ENCODE peak calls at places on chromosomes 5 and 9, in eight cellular contexts. One of them, this sample, is unnamed.

GRCh38 chr9:128118971-128119665 is 8.4 kb downstream of the PTGES2 start:
- DNase-seq in astrocyte of the spinal cord: no peak
- DNase-seq in WERI-Rb-1: no peak
- DNase-seq in pancreas: peak
- DNase-seq in bronchial epithelial cell: no peak
- DNase-seq in mucosa of descending colon: no peak
- DNase-seq in choroid plexus epithelial cell: no peak
- DNase-seq in fibroblast of mammary gland: no peak
- DNase-seq in this sample: no peak

GRCh38 chr5:1663186-1663585 is 136.5 kb downstream of the MRPL36 start:
- DNase-seq in astrocyte of the spinal cord: no peak
- DNase-seq in WERI-Rb-1: no peak
- DNase-seq in pancreas: no peak
- DNase-seq in bronchial epithelial cell: no peak
- DNase-seq in mucosa of descending colon: no peak
- DNase-seq in choroid plexus epithelial cell: no peak
- DNase-seq in fibroblast of mammary gland: no peak
- DNase-seq in this sample: no peak

GRCh38 chr9:127833555-127833954 is 20.9 kb downstream of the ENG start:
- DNase-seq in astrocyte of the spinal cord: no peak
- DNase-seq in WERI-Rb-1: no peak
- DNase-seq in pancreas: no peak
- DNase-seq in bronchial epithelial cell: no peak
- DNase-seq in mucosa of descending colon: no peak
- DNase-seq in choroid plexus epithelial cell: no peak
- DNase-seq in fibroblast of mammary gland: peak
- DNase-seq in this sample: no peak

GRCh38 chr5:5540065-5540464 is 117.6 kb downstream of the ICE1 start:
- DNase-seq in astrocyte of the spinal cord: no peak
- DNase-seq in WERI-Rb-1: no peak
- DNase-seq in pancreas: no peak
- DNase-seq in bronchial epithelial cell: no peak
- DNase-seq in mucosa of descending colon: no peak
- DNase-seq in choroid plexus epithelial cell: no peak
- DNase-seq in fibroblast of mammary gland: no peak
- DNase-seq in this sample: no peak

GRCh38 chr5:155128786-155129512 is 115.4 kb downstream of the KIF4B start:
- DNase-seq in astrocyte of the spinal cord: no peak
- DNase-seq in WERI-Rb-1: no peak
- DNase-seq in pancreas: no peak
- DNase-seq in bronchial epithelial cell: no peak
- DNase-seq in mucosa of descending colon: no peak
- DNase-seq in choroid plexus epithelial cell: no peak
- DNase-seq in fibroblast of mammary gland: peak
- DNase-seq in this sample: no peak

GRCh38 chr5:3394877-3395599 is 200.6 kb upstream of the IRX1 start:
- DNase-seq in astrocyte of the spinal cord: no peak
- DNase-seq in WERI-Rb-1: peak
- DNase-seq in pancreas: no peak
- DNase-seq in bronchial epithelial cell: no peak
- DNase-seq in mucosa of descending colon: no peak
- DNase-seq in choroid plexus epithelial cell: no peak
- DNase-seq in fibroblast of mammary gland: no peak
- DNase-seq in this sample: no peak

GRCh38 chr5:73528248-73528647 is 30.0 kb downstream of the BTF3 start:
- DNase-seq in astrocyte of the spinal cord: no peak
- DNase-seq in WERI-Rb-1: no peak
- DNase-seq in pancreas: no peak
- DNase-seq in bronchial epithelial cell: no peak
- DNase-seq in mucosa of descending colon: no peak
- DNase-seq in choroid plexus epithelial cell: no peak
- DNase-seq in fibroblast of mammary gland: no peak
- DNase-seq in this sample: no peak

GRCh38 chr5:79973511-79973910 is 17.6 kb downstream of the MTX3 start:
- DNase-seq in astrocyte of the spinal cord: no peak
- DNase-seq in WERI-Rb-1: peak
- DNase-seq in pancreas: no peak
- DNase-seq in bronchial epithelial cell: no peak
- DNase-seq in mucosa of descending colon: no peak
- DNase-seq in choroid plexus epithelial cell: no peak
- DNase-seq in fibroblast of mammary gland: peak
- DNase-seq in this sample: no peak

GRCh38 chr9:76521244-76521673 is 62.3 kb downstream of the GCNT1 start:
- DNase-seq in astrocyte of the spinal cord: no peak
- DNase-seq in WERI-Rb-1: no peak
- DNase-seq in pancreas: no peak
- DNase-seq in bronchial epithelial cell: peak
- DNase-seq in mucosa of descending colon: no peak
- DNase-seq in choroid plexus epithelial cell: no peak
- DNase-seq in fibroblast of mammary gland: no peak
- DNase-seq in this sample: no peak

GRCh38 chr5:174726916-174727793 is 2.8 kb downstream of the MSX2 start:
- DNase-seq in astrocyte of the spinal cord: no peak
- DNase-seq in WERI-Rb-1: no peak
- DNase-seq in pancreas: no peak
- DNase-seq in bronchial epithelial cell: no peak
- DNase-seq in mucosa of descending colon: no peak
- DNase-seq in choroid plexus epithelial cell: no peak
- DNase-seq in fibroblast of mammary gland: no peak
- DNase-seq in this sample: no peak
- H3K4me3 ChIP-seq in astrocyte of the spinal cord: no peak
- H3K4me3 ChIP-seq in WERI-Rb-1: no peak
- H3K4me3 ChIP-seq in pancreas: no peak
- H3K4me3 ChIP-seq in bronchial epithelial cell: no peak
- H3K4me3 ChIP-seq in mucosa of descending colon: no peak
- H3K4me3 ChIP-seq in choroid plexus epithelial cell: no peak
- H3K4me3 ChIP-seq in fibroblast of mammary gland: no peak
- H3K4me3 ChIP-seq in this sample: no peak

GRCh38 chr5:179834120-179834519 is 13.4 kb downstream of the SQSTM1 start:
- DNase-seq in astrocyte of the spinal cord: no peak
- DNase-seq in WERI-Rb-1: no peak
- DNase-seq in pancreas: no peak
- DNase-seq in bronchial epithelial cell: no peak
- DNase-seq in mucosa of descending colon: no peak
- DNase-seq in choroid plexus epithelial cell: peak
- DNase-seq in fibroblast of mammary gland: no peak
- DNase-seq in this sample: no peak

GRCh38 chr5:179832039-179832745 is 11.5 kb downstream of the SQSTM1 start:
- DNase-seq in astrocyte of the spinal cord: no peak
- DNase-seq in WERI-Rb-1: no peak
- DNase-seq in pancreas: no peak
- DNase-seq in bronchial epithelial cell: no peak
- DNase-seq in mucosa of descending colon: no peak
- DNase-seq in choroid plexus epithelial cell: peak
- DNase-seq in fibroblast of mammary gland: no peak
- DNase-seq in this sample: no peak

GRCh38 chr5:179836225-179837019 is 15.7 kb downstream of the SQSTM1 start:
- DNase-seq in astrocyte of the spinal cord: peak
- DNase-seq in WERI-Rb-1: no peak
- DNase-seq in pancreas: no peak
- DNase-seq in bronchial epithelial cell: no peak
- DNase-seq in mucosa of descending colon: no peak
- DNase-seq in choroid plexus epithelial cell: peak
- DNase-seq in fibroblast of mammary gland: peak
- DNase-seq in this sample: no peak

GRCh38 chr5:179833709-179834070 is 13.0 kb downstream of the SQSTM1 start:
- DNase-seq in astrocyte of the spinal cord: no peak
- DNase-seq in WERI-Rb-1: no peak
- DNase-seq in pancreas: no peak
- DNase-seq in bronchial epithelial cell: no peak
- DNase-seq in mucosa of descending colon: no peak
- DNase-seq in choroid plexus epithelial cell: peak
- DNase-seq in fibroblast of mammary gland: no peak
- DNase-seq in this sample: no peak

DNA sequence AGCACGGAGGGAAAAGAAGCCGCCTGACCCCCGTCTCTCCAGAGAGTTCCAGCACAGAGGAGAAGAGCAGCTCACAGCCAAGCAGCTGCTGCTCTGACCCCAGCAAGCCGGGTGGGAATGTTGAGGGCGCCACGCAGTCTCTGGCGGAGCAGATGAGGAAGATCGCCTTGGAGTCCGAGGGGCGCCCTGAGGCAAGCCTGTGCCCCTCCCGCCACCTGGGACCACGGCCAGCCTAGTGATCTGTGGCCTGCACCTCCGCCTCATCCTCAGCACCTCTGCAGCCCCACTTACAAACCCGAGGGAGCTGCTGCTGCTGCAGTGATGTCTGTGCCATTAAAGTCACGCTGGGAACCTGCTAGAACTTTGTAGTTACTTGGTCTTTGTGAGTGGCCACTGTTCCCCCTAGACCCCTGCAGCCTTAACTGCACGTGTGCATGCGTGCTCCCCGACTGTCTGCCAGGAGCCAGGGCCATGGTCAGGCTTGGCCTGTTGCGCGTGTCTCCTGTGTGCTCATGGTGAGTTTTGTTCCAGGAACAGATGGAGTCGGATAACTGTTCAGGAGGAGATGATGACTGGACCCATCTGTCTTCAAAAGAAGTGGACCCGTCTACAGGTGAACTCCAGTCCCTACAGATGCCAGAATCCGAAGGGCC is 12.5 kb downstream of the SQSTM1 start:
- DNase-seq in astrocyte of the spinal cord: no peak
- DNase-seq in WERI-Rb-1: no peak
- DNase-seq in pancreas: no peak
- DNase-seq in bronchial epithelial cell: no peak
- DNase-seq in mucosa of descending colon: no peak
- DNase-seq in choroid plexus epithelial cell: peak
- DNase-seq in fibroblast of mammary gland: no peak
- DNase-seq in this sample: no peak
- H3K4me3 ChIP-seq in astrocyte of the spinal cord: no peak
- H3K4me3 ChIP-seq in WERI-Rb-1: no peak
- H3K4me3 ChIP-seq in pancreas: no peak
- H3K4me3 ChIP-seq in bronchial epithelial cell: no peak
- H3K4me3 ChIP-seq in mucosa of descending colon: no peak
- H3K4me3 ChIP-seq in choroid plexus epithelial cell: no peak
- H3K4me3 ChIP-seq in fibroblast of mammary gland: no peak
- H3K4me3 ChIP-seq in this sample: no peak

GRCh38 chr5:98907951-98908350 is 20.9 kb downstream of the CHD1 start:
- DNase-seq in astrocyte of the spinal cord: no peak
- DNase-seq in WERI-Rb-1: no peak
- DNase-seq in pancreas: no peak
- DNase-seq in bronchial epithelial cell: no peak
- DNase-seq in mucosa of descending colon: no peak
- DNase-seq in choroid plexus epithelial cell: no peak
- DNase-seq in fibroblast of mammary gland: no peak
- DNase-seq in this sample: no peak
- H3K4me3 ChIP-seq in astrocyte of the spinal cord: no peak
- H3K4me3 ChIP-seq in WERI-Rb-1: no peak
- H3K4me3 ChIP-seq in pancreas: no peak
- H3K4me3 ChIP-seq in bronchial epithelial cell: no peak
- H3K4me3 ChIP-seq in mucosa of descending colon: no peak
- H3K4me3 ChIP-seq in choroid plexus epithelial cell: no peak
- H3K4me3 ChIP-seq in fibroblast of mammary gland: no peak
- H3K4me3 ChIP-seq in this sample: no peak

GRCh38 chr5:67095346-67095871 is 101.2 kb downstream of the CD180 start:
- DNase-seq in astrocyte of the spinal cord: peak
- DNase-seq in WERI-Rb-1: no peak
- DNase-seq in pancreas: no peak
- DNase-seq in bronchial epithelial cell: peak
- DNase-seq in mucosa of descending colon: peak
- DNase-seq in choroid plexus epithelial cell: peak
- DNase-seq in fibroblast of mammary gland: peak
- DNase-seq in this sample: peak
- H3K4me3 ChIP-seq in astrocyte of the spinal cord: no peak
- H3K4me3 ChIP-seq in WERI-Rb-1: no peak
- H3K4me3 ChIP-seq in pancreas: no peak
- H3K4me3 ChIP-seq in bronchial epithelial cell: no peak
- H3K4me3 ChIP-seq in mucosa of descending colon: no peak
- H3K4me3 ChIP-seq in choroid plexus epithelial cell: no peak
- H3K4me3 ChIP-seq in fibroblast of mammary gland: no peak
- H3K4me3 ChIP-seq in this sample: no peak

GRCh38 chr9:36401897-36402480 is 1.9 kb upstream of the RNF38 start:
- DNase-seq in astrocyte of the spinal cord: no peak
- DNase-seq in WERI-Rb-1: no peak
- DNase-seq in pancreas: peak
- DNase-seq in bronchial epithelial cell: no peak
- DNase-seq in mucosa of descending colon: peak
- DNase-seq in choroid plexus epithelial cell: no peak
- DNase-seq in fibroblast of mammary gland: no peak
- DNase-seq in this sample: no peak
- H3K4me3 ChIP-seq in astrocyte of the spinal cord: no peak
- H3K4me3 ChIP-seq in WERI-Rb-1: no peak
- H3K4me3 ChIP-seq in pancreas: peak
- H3K4me3 ChIP-seq in bronchial epithelial cell: no peak
- H3K4me3 ChIP-seq in mucosa of descending colon: no peak
- H3K4me3 ChIP-seq in choroid plexus epithelial cell: no peak
- H3K4me3 ChIP-seq in fibroblast of mammary gland: no peak
- H3K4me3 ChIP-seq in this sample: no peak

GRCh38 chr9:131236761-131237160 is 39.5 kb downstream of the FAM78A start:
- DNase-seq in astrocyte of the spinal cord: no peak
- DNase-seq in WERI-Rb-1: no peak
- DNase-seq in pancreas: no peak
- DNase-seq in bronchial epithelial cell: no peak
- DNase-seq in mucosa of descending colon: no peak
- DNase-seq in choroid plexus epithelial cell: no peak
- DNase-seq in fibroblast of mammary gland: no peak
- DNase-seq in this sample: no peak

GRCh38 chr9:131233989-131234388 is 42.3 kb downstream of the FAM78A start:
- DNase-seq in astrocyte of the spinal cord: no peak
- DNase-seq in WERI-Rb-1: no peak
- DNase-seq in pancreas: no peak
- DNase-seq in bronchial epithelial cell: no peak
- DNase-seq in mucosa of descending colon: no peak
- DNase-seq in choroid plexus epithelial cell: no peak
- DNase-seq in fibroblast of mammary gland: no peak
- DNase-seq in this sample: no peak

GRCh38 chr9:131236161-131236560 is 40.1 kb downstream of the FAM78A start:
- DNase-seq in astrocyte of the spinal cord: no peak
- DNase-seq in WERI-Rb-1: no peak
- DNase-seq in pancreas: no peak
- DNase-seq in bronchial epithelial cell: no peak
- DNase-seq in mucosa of descending colon: no peak
- DNase-seq in choroid plexus epithelial cell: no peak
- DNase-seq in fibroblast of mammary gland: no peak
- DNase-seq in this sample: no peak

GRCh38 chr9:131234799-131235479 is 41.4 kb downstream of the FAM78A start:
- DNase-seq in astrocyte of the spinal cord: no peak
- DNase-seq in WERI-Rb-1: no peak
- DNase-seq in pancreas: no peak
- DNase-seq in bronchial epithelial cell: no peak
- DNase-seq in mucosa of descending colon: no peak
- DNase-seq in choroid plexus epithelial cell: no peak
- DNase-seq in fibroblast of mammary gland: no peak
- DNase-seq in this sample: no peak

DNA sequence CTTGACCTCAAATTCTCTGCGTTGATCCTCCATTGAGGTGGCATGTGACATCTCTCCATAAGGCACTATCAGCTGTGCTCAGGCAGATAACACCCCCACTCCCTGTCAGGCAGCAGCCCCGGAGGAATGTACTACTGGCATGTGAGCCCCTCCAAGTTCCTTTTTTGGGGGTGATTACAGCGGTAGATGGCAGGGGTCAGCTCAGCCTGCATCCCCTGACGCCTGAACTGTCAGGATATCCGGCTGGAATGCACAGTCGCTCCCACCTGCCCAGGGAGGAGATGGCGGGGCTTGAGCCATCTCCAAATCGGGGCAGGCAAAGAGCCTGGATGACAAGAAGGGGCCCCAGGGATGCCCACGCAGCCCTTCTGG is 40.8 kb downstream of the FAM78A start:
- DNase-seq in astrocyte of the spinal cord: no peak
- DNase-seq in WERI-Rb-1: no peak
- DNase-seq in pancreas: no peak
- DNase-seq in bronchial epithelial cell: no peak
- DNase-seq in mucosa of descending colon: no peak
- DNase-seq in choroid plexus epithelial cell: no peak
- DNase-seq in fibroblast of mammary gland: no peak
- DNase-seq in this sample: no peak
- H3K4me3 ChIP-seq in astrocyte of the spinal cord: no peak
- H3K4me3 ChIP-seq in WERI-Rb-1: no peak
- H3K4me3 ChIP-seq in pancreas: no peak
- H3K4me3 ChIP-seq in bronchial epithelial cell: no peak
- H3K4me3 ChIP-seq in mucosa of descending colon: no peak
- H3K4me3 ChIP-seq in choroid plexus epithelial cell: no peak
- H3K4me3 ChIP-seq in fibroblast of mammary gland: no peak
- H3K4me3 ChIP-seq in this sample: no peak